ENCODE peak calls at places on chromosomes 1 and 21, in eight cellular contexts. One of them, this sample, is unnamed.

GRCh38 chr1:159307338-159307737 is 5.2 kb downstream of the FCER1A start:
- DNase-seq in fibroblast of the aortic adventitia: no peak
- DNase-seq in T-cell: no peak
- DNase-seq in AG20443: no peak
- DNase-seq in LoVo: no peak
- DNase-seq in Calu3: no peak
- DNase-seq in fibroblast of villous mesenchyme: no peak
- DNase-seq in amniotic stem cell: no peak
- DNase-seq in this sample: no peak

GRCh38 chr21:15601390-15601789 is 128.4 kb upstream of the USP25 start:
- DNase-seq in T-cell: no peak
- DNase-seq in amniotic stem cell: no peak
- DNase-seq in AG20443: no peak
- DNase-seq in Calu3: no peak
- DNase-seq in LoVo: no peak
- DNase-seq in fibroblast of villous mesenchyme: no peak
- DNase-seq in fibroblast of the aortic adventitia: no peak
- DNase-seq in this sample: no peak

GRCh38 chr21:31732891-31733520 is 1.1 kb upstream of the SCAF4 start:
- DNase-seq in fibroblast of the aortic adventitia: no peak
- DNase-seq in fibroblast of villous mesenchyme: peak; percentile 34
- DNase-seq in AG20443: peak; percentile 29
- DNase-seq in Calu3: no peak
- DNase-seq in amniotic stem cell: no peak
- DNase-seq in LoVo: no peak
- DNase-seq in T-cell: no peak
- DNase-seq in this sample: no peak

GRCh38 chr1:69651656-69652055 is 83.9 kb downstream of the LRRC7 start:
- DNase-seq in amniotic stem cell: no peak
- DNase-seq in LoVo: no peak
- DNase-seq in fibroblast of villous mesenchyme: no peak
- DNase-seq in Calu3: no peak
- DNase-seq in fibroblast of the aortic adventitia: no peak
- DNase-seq in AG20443: no peak
- DNase-seq in T-cell: no peak
- DNase-seq in this sample: no peak

GRCh38 chr1:5897281-5897680 is 94.9 kb downstream of the NPHP4 start:
- DNase-seq in fibroblast of villous mesenchyme: no peak
- DNase-seq in Calu3: no peak
- DNase-seq in LoVo: no peak
- DNase-seq in fibroblast of the aortic adventitia: no peak
- DNase-seq in T-cell: no peak
- DNase-seq in amniotic stem cell: no peak
- DNase-seq in AG20443: no peak
- DNase-seq in this sample: no peak

GRCh38 chr1:15799928-15800835 is 7.3 kb downstream of the UQCRHL start:
- DNase-seq in LoVo: peak; percentile 99
- DNase-seq in Calu3: peak; percentile 88
- DNase-seq in AG20443: peak; percentile 60
- DNase-seq in fibroblast of the aortic adventitia: peak; percentile 50
- DNase-seq in amniotic stem cell: no peak
- DNase-seq in T-cell: no peak
- DNase-seq in fibroblast of villous mesenchyme: peak; percentile 83
- DNase-seq in this sample: peak; percentile 47

GRCh38 chr21:46618738-46619369 is 14.0 kb upstream of the S100B start:
- DNase-seq in LoVo: no peak
- DNase-seq in T-cell: no peak
- DNase-seq in AG20443: no peak
- DNase-seq in Calu3: no peak
- DNase-seq in amniotic stem cell: no peak
- DNase-seq in fibroblast of the aortic adventitia: no peak
- DNase-seq in fibroblast of villous mesenchyme: no peak
- DNase-seq in this sample: no peak

GRCh38 chr1:203650012-203650836 is 23.6 kb downstream of the ATP2B4 start:
- DNase-seq in T-cell: peak; percentile 47
- DNase-seq in fibroblast of the aortic adventitia: peak; percentile 56
- DNase-seq in amniotic stem cell: no peak
- DNase-seq in Calu3: peak; percentile 67
- DNase-seq in fibroblast of villous mesenchyme: peak; percentile 72
- DNase-seq in LoVo: peak; percentile 43
- DNase-seq in AG20443: peak; percentile 47
- DNase-seq in this sample: peak; percentile 46

GRCh38 chr1:247273013-247273412 is 17.1 kb downstream of the VN1R5 start:
- DNase-seq in LoVo: no peak
- DNase-seq in AG20443: no peak
- DNase-seq in amniotic stem cell: no peak
- DNase-seq in fibroblast of villous mesenchyme: peak; percentile 24
- DNase-seq in fibroblast of the aortic adventitia: no peak
- DNase-seq in Calu3: no peak
- DNase-seq in T-cell: no peak
- DNase-seq in this sample: no peak

GRCh38 chr1:33985166-33985565 is 121.3 kb downstream of the HMGB4 start:
- DNase-seq in fibroblast of villous mesenchyme: no peak
- DNase-seq in amniotic stem cell: no peak
- DNase-seq in fibroblast of the aortic adventitia: peak; percentile 90
- DNase-seq in AG20443: peak; percentile 74
- DNase-seq in Calu3: no peak
- DNase-seq in T-cell: no peak
- DNase-seq in LoVo: no peak
- DNase-seq in this sample: no peak

GRCh38 chr1:221336141-221336540 is 405.7 kb downstream of the DUSP10 start:
- DNase-seq in fibroblast of villous mesenchyme: peak; percentile 62
- DNase-seq in AG20443: peak; percentile 55
- DNase-seq in Calu3: no peak
- DNase-seq in LoVo: no peak
- DNase-seq in amniotic stem cell: no peak
- DNase-seq in fibroblast of the aortic adventitia: peak; percentile 67
- DNase-seq in T-cell: no peak
- DNase-seq in this sample: no peak

GRCh38 chr1:21921100-21921875 is 15.8 kb downstream of the HSPG2 start:
- DNase-seq in LoVo: no peak
- DNase-seq in fibroblast of villous mesenchyme: no peak
- DNase-seq in T-cell: no peak
- DNase-seq in fibroblast of the aortic adventitia: no peak
- DNase-seq in AG20443: no peak
- DNase-seq in amniotic stem cell: no peak
- DNase-seq in Calu3: no peak
- DNase-seq in this sample: no peak

GRCh38 chr1:183043872-183044859 is 20.9 kb downstream of the LAMC1 start:
- DNase-seq in amniotic stem cell: peak; percentile 77
- DNase-seq in Calu3: no peak
- DNase-seq in fibroblast of villous mesenchyme: peak; percentile 92
- DNase-seq in T-cell: no peak
- DNase-seq in LoVo: no peak
- DNase-seq in fibroblast of the aortic adventitia: peak; percentile 50
- DNase-seq in AG20443: peak; percentile 44
- DNase-seq in this sample: no peak

GRCh38 chr1:19113362-19114092 is 96.5 kb downstream of the UBR4 start:
- DNase-seq in Calu3: peak; percentile 42
- DNase-seq in fibroblast of the aortic adventitia: peak; percentile 18
- DNase-seq in fibroblast of villous mesenchyme: no peak
- DNase-seq in LoVo: peak; percentile 27
- DNase-seq in amniotic stem cell: no peak
- DNase-seq in T-cell: no peak
- DNase-seq in AG20443: peak; percentile 52
- DNase-seq in this sample: no peak

GRCh38 chr21:31509108-31510017 is 150.1 kb upstream of the SOD1 start:
- DNase-seq in T-cell: peak; percentile 45
- DNase-seq in AG20443: peak; percentile 29
- DNase-seq in amniotic stem cell: no peak
- DNase-seq in LoVo: peak; percentile 31
- DNase-seq in fibroblast of villous mesenchyme: no peak
- DNase-seq in Calu3: peak; percentile 66
- DNase-seq in fibroblast of the aortic adventitia: no peak
- DNase-seq in this sample: no peak